ENCODE peak calls at places on chromosomes 13 and 19, in four cellular contexts. F, W, G and Z are unnamed samples.

GRCh38 chr19:3409346-3410064 is 43.1 kb downstream of the NFIC start:
- DNase-seq in F (no peak), W (no peak), G (no peak), Z (no peak)

GRCh38 chr19:11982526-11982925 is 17.7 kb downstream of the ZNF763 start:
- DNase-seq in F (no peak), W (no peak), G (peak), Z (no peak)

GRCh38 chr13:100573121-100573520 is 15.5 kb downstream of the GGACT start:
- DNase-seq in F (peak), W (peak), G (peak), Z (peak)

GRCh38 chr13:89925107-89925506 is 1422.4 kb upstream of the MIR17HG start:
- DNase-seq in F (peak), W (no peak), G (peak), Z (no peak)

GRCh38 chr19:3981736-3982681 is 3.3 kb downstream of the EEF2 start:
- DNase-seq in F (no peak), W (no peak), G (no peak), Z (no peak)

GRCh38 chr13:40101708-40102359 is 446.4 kb downstream of the COG6 start:
- DNase-seq in F (peak), W (no peak), G (peak), Z (no peak)

GRCh38 chr13:60448907-60449510 is 52.0 kb downstream of the TDRD3 start:
- DNase-seq in F (peak), W (no peak), G (peak), Z (no peak)

GRCh38 chr19:3818918-3819317 is 32.7 kb upstream of the MATK start:
- DNase-seq in F (no peak), W (no peak), G (no peak), Z (no peak)

GRCh38 chr13:32594339-32594738 is 8.1 kb downstream of the PDS5B start:
- DNase-seq in F (no peak), W (no peak), G (no peak), Z (no peak)